ENCODE peak calls at places on chromosomes 16 and 17, in five cellular contexts. One of them, this sample, is unnamed.

GRCh38 chr17:56960596-56961538 is at the start of gene COIL:
- DNase-seq in heart right ventricle: peak; percentile 92
- DNase-seq in CD8-positive, alpha-beta T cell: peak; percentile 96
- DNase-seq in esophagus squamous epithelium: peak; percentile 52
- DNase-seq in colonic mucosa: peak; percentile 96
- DNase-seq in this sample: peak; percentile 96

GRCh38 chr17:27296427-27296979 is 2.6 kb downstream of the WSB1 start:
- DNase-seq in CD8-positive, alpha-beta T cell: no peak
- DNase-seq in heart right ventricle: no peak
- DNase-seq in colonic mucosa: no peak
- DNase-seq in esophagus squamous epithelium: no peak
- DNase-seq in this sample: peak; percentile 32

GRCh38 chr17:42832213-42832933 is 824 bp upstream of the PSME3 start:
- DNase-seq in heart right ventricle: no peak
- DNase-seq in CD8-positive, alpha-beta T cell: no peak
- DNase-seq in colonic mucosa: no peak
- DNase-seq in esophagus squamous epithelium: no peak
- DNase-seq in this sample: no peak

GRCh38 chr17:9566067-9566466 is 9.6 kb downstream of the STX8 start:
- DNase-seq in colonic mucosa: no peak
- DNase-seq in heart right ventricle: no peak
- DNase-seq in esophagus squamous epithelium: no peak
- DNase-seq in CD8-positive, alpha-beta T cell: no peak
- DNase-seq in this sample: no peak

GRCh38 chr16:12150600-12150999 is 174.1 kb downstream of the SNX29 start:
- DNase-seq in CD8-positive, alpha-beta T cell: no peak
- DNase-seq in esophagus squamous epithelium: no peak
- DNase-seq in heart right ventricle: no peak
- DNase-seq in colonic mucosa: no peak
- DNase-seq in this sample: no peak

GRCh38 chr16:29148867-29149272 is 164.0 kb downstream of the LAT start:
- DNase-seq in esophagus squamous epithelium: no peak
- DNase-seq in colonic mucosa: peak; percentile 46
- DNase-seq in CD8-positive, alpha-beta T cell: peak; percentile 91
- DNase-seq in heart right ventricle: peak; percentile 59
- DNase-seq in this sample: no peak

GRCh38 chr16:3952342-3953131 is 72.0 kb upstream of the CREBBP start:
- DNase-seq in CD8-positive, alpha-beta T cell: no peak
- DNase-seq in heart right ventricle: peak; percentile 82
- DNase-seq in esophagus squamous epithelium: no peak
- DNase-seq in colonic mucosa: peak; percentile 38
- DNase-seq in this sample: no peak

GRCh38 chr17:3982113-3982512 is 17.9 kb upstream of the ATP2A3 start:
- DNase-seq in CD8-positive, alpha-beta T cell: no peak
- DNase-seq in heart right ventricle: no peak
- DNase-seq in esophagus squamous epithelium: no peak
- DNase-seq in colonic mucosa: no peak
- DNase-seq in this sample: no peak

GRCh38 chr17:81295678-81296381 is 723 bp upstream of the SLC38A10 start:
- DNase-seq in heart right ventricle: no peak
- DNase-seq in esophagus squamous epithelium: no peak
- DNase-seq in colonic mucosa: peak; percentile 80
- DNase-seq in CD8-positive, alpha-beta T cell: peak; percentile 60
- DNase-seq in this sample: peak; percentile 77

GRCh38 chr17:63934391-63935112 is 2.4 kb upstream of the CD79B start:
- DNase-seq in colonic mucosa: no peak
- DNase-seq in heart right ventricle: no peak
- DNase-seq in esophagus squamous epithelium: no peak
- DNase-seq in CD8-positive, alpha-beta T cell: no peak
- DNase-seq in this sample: no peak

GRCh38 chr17:17935321-17936271 is 36.6 kb downstream of the TOM1L2 start:
- DNase-seq in esophagus squamous epithelium: no peak
- DNase-seq in CD8-positive, alpha-beta T cell: no peak
- DNase-seq in heart right ventricle: no peak
- DNase-seq in colonic mucosa: peak; percentile 72
- DNase-seq in this sample: no peak

GRCh38 chr17:78719630-78720298 is 62.3 kb downstream of the CYTH1 start:
- DNase-seq in heart right ventricle: no peak
- DNase-seq in esophagus squamous epithelium: no peak
- DNase-seq in colonic mucosa: no peak
- DNase-seq in CD8-positive, alpha-beta T cell: no peak
- DNase-seq in this sample: peak; percentile 2

GRCh38 chr17:15910791-15911190 is 34.1 kb upstream of the ADORA2B start:
- DNase-seq in CD8-positive, alpha-beta T cell: no peak
- DNase-seq in heart right ventricle: no peak
- DNase-seq in colonic mucosa: no peak
- DNase-seq in esophagus squamous epithelium: no peak
- DNase-seq in this sample: no peak

GRCh38 chr17:3917391-3917931 is 1.2 kb upstream of the P2RX1 start:
- DNase-seq in CD8-positive, alpha-beta T cell: no peak
- DNase-seq in colonic mucosa: peak; percentile 87
- DNase-seq in heart right ventricle: peak; percentile 82
- DNase-seq in esophagus squamous epithelium: no peak
- DNase-seq in this sample: no peak

GRCh38 chr16:77784441-77785356 is 3.7 kb upstream of the VAT1L start:
- DNase-seq in heart right ventricle: no peak
- DNase-seq in esophagus squamous epithelium: no peak
- DNase-seq in CD8-positive, alpha-beta T cell: no peak
- DNase-seq in colonic mucosa: no peak
- DNase-seq in this sample: no peak

GRCh38 chr17:73089918-73090317 is 2.6 kb downstream of the SLC39A11 start:
- DNase-seq in heart right ventricle: no peak
- DNase-seq in colonic mucosa: no peak
- DNase-seq in CD8-positive, alpha-beta T cell: no peak
- DNase-seq in esophagus squamous epithelium: no peak
- DNase-seq in this sample: no peak

GRCh38 chr16:71722801-71723536 is 1.5 kb downstream of the PHLPP2 start:
- DNase-seq in heart right ventricle: peak; percentile 67
- DNase-seq in esophagus squamous epithelium: no peak
- DNase-seq in CD8-positive, alpha-beta T cell: peak; percentile 63
- DNase-seq in colonic mucosa: peak; percentile 84
- DNase-seq in this sample: peak; percentile 61

GRCh38 chr17:74513987-74514631 is 17.2 kb downstream of the CD300LB start:
- DNase-seq in heart right ventricle: no peak
- DNase-seq in esophagus squamous epithelium: no peak
- DNase-seq in colonic mucosa: no peak
- DNase-seq in CD8-positive, alpha-beta T cell: peak; percentile 36
- DNase-seq in this sample: peak; percentile 65

GRCh38 chr17:7716901-7717755 is at the start of gene DNAH2:
- DNase-seq in heart right ventricle: peak; percentile 78
- DNase-seq in esophagus squamous epithelium: no peak
- DNase-seq in colonic mucosa: peak; percentile 69
- DNase-seq in CD8-positive, alpha-beta T cell: no peak
- DNase-seq in this sample: peak; percentile 50

GRCh38 chr16:70642633-70643032 is 3.7 kb upstream of the IL34 start:
- DNase-seq in CD8-positive, alpha-beta T cell: no peak
- DNase-seq in esophagus squamous epithelium: no peak
- DNase-seq in colonic mucosa: no peak
- DNase-seq in heart right ventricle: no peak
- DNase-seq in this sample: no peak

GRCh38 chr16:70647461-70648359 is 1.4 kb downstream of the IL34 start:
- DNase-seq in esophagus squamous epithelium: no peak
- DNase-seq in CD8-positive, alpha-beta T cell: no peak
- DNase-seq in heart right ventricle: no peak
- DNase-seq in colonic mucosa: no peak
- DNase-seq in this sample: no peak

GRCh38 chr16:70648606-70649005 is 2.2 kb downstream of the IL34 start:
- DNase-seq in colonic mucosa: no peak
- DNase-seq in CD8-positive, alpha-beta T cell: no peak
- DNase-seq in heart right ventricle: no peak
- DNase-seq in esophagus squamous epithelium: no peak
- DNase-seq in this sample: no peak

GRCh38 chr16:70646260-70647241 is at the start of gene IL34:
- DNase-seq in esophagus squamous epithelium: no peak
- DNase-seq in colonic mucosa: no peak
- DNase-seq in CD8-positive, alpha-beta T cell: no peak
- DNase-seq in heart right ventricle: no peak
- DNase-seq in this sample: no peak

DNA sequence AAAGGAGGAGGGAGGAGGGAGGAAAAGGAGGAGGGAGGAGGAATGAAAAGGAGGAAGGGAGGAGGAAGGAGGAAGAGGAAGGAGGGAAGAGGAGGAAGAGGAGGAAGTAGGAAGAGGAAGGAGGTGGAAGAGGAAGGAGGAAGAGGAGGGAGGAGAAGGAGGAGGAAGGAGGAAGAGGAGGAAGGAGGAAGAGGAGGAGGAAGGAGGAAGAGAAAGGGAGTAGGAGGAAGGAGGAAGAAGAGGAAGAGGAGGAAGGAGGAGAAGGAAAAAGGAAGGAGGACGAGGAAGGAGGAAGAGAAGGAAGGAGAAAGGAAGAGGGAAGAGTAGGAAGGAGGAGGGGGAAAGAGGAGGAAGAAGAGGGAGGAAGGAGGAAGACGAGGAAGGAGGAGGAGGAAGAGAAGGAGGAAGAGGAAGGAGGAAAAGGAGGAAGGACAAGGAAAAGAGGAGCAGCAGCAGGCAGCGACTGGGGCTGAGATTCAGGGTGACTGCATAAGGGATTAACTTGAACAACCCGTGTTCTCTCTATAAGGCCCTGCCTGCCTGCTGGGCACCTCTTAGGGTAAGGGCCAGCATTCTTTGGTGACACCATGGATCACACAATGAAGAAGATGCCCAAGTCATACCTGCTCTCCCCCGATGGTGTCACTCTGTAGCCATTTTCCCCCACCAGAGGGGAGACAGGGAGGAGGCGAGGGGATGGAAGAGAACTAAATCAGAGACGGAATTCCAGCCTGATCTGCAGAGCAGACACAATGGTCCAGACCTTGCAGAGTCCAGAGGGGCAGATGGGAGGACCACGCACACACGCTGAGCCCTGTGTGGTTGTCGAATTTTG is 1.4 kb upstream of the IL34 start:
- DNase-seq in esophagus squamous epithelium: no peak
- DNase-seq in heart right ventricle: no peak
- DNase-seq in colonic mucosa: no peak
- DNase-seq in CD8-positive, alpha-beta T cell: no peak
- DNase-seq in this sample: no peak
- TF ChIP-seq CTCF in esophagus squamous epithelium: no peak
- TF ChIP-seq CTCF in heart right ventricle: no peak
- TF ChIP-seq CTCF in colonic mucosa: no peak
- TF ChIP-seq CTCF in CD8-positive, alpha-beta T cell: no peak
- TF ChIP-seq CTCF in this sample: no peak

DNA sequence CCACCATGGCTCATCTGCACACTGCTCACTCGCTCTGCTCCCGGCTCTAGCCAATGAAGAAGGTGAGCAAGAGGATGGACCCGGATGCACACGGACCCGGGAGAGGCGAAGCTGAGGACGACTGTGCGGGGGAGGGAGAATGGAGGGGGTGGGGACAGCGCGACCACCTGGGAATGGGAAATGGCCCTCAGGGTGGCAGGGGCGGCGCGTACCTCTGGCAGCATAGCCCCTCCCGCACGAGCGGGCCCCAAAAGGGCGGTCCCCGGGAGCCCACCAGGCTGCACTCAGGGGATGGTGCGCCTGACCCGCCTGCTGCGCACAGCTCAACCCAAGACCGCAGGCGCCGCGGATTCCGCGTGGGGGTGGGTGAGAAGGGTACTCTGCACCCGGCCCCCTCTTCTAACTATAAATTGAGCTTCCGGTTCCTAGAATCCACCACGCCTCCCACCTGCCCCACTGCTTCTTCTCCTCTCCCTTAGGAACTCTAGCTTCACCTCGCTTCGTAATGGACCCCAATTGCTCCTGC is 6.1 kb downstream of the MT1H start:
- DNase-seq in esophagus squamous epithelium: no peak
- DNase-seq in colonic mucosa: no peak
- DNase-seq in heart right ventricle: no peak
- DNase-seq in CD8-positive, alpha-beta T cell: peak; percentile 62
- DNase-seq in this sample: no peak
- H3K4me3 ChIP-seq in esophagus squamous epithelium: peak overlapping the region; percentile 17
- H3K4me3 ChIP-seq in colonic mucosa: peak overlapping the region; percentile 29
- H3K4me3 ChIP-seq in heart right ventricle: peak overlapping the region; percentile 30
- H3K4me3 ChIP-seq in CD8-positive, alpha-beta T cell: peak overlapping the region; percentile 15
- H3K4me3 ChIP-seq in this sample: no peak overlapping the region

DNA sequence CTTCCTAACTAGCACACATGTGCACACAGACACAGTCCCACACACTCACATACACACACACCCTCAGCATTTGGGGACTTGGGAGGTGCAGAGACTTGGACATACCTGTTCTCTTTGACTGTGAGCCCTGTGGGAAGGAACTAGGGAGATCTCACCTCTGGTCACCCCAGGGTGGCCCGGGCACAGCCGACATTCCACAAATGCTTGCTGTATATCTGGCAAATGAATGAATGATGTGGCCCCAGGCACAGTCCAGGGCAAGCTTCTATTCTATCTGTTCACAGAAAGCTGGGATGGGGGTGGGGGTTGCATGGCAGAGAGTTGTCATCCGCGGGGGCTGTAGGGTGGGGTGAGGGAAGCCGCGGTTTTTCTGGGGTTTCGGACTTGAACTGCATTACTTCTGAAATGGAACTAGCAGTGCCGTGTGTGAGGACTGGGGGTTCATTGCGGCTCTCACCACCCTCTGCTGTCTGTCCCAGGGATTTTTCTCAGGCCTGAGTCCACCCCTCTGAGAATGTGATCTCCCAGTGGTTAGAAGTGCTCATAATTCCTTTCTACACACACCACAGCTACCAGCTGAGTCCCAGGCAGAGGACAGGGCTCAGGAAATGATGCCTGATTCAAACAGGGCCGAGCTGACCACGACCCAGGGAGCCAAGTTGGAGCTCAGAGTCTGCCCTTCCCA is 3.3 kb upstream of the RIPOR1 start:
- DNase-seq in colonic mucosa: no peak
- DNase-seq in heart right ventricle: no peak
- DNase-seq in CD8-positive, alpha-beta T cell: no peak
- DNase-seq in esophagus squamous epithelium: no peak
- DNase-seq in this sample: no peak
- TF ChIP-seq CTCF in colonic mucosa: no peak
- TF ChIP-seq CTCF in heart right ventricle: no peak
- TF ChIP-seq CTCF in CD8-positive, alpha-beta T cell: no peak
- TF ChIP-seq CTCF in esophagus squamous epithelium: no peak
- TF ChIP-seq CTCF in this sample: no peak

DNA sequence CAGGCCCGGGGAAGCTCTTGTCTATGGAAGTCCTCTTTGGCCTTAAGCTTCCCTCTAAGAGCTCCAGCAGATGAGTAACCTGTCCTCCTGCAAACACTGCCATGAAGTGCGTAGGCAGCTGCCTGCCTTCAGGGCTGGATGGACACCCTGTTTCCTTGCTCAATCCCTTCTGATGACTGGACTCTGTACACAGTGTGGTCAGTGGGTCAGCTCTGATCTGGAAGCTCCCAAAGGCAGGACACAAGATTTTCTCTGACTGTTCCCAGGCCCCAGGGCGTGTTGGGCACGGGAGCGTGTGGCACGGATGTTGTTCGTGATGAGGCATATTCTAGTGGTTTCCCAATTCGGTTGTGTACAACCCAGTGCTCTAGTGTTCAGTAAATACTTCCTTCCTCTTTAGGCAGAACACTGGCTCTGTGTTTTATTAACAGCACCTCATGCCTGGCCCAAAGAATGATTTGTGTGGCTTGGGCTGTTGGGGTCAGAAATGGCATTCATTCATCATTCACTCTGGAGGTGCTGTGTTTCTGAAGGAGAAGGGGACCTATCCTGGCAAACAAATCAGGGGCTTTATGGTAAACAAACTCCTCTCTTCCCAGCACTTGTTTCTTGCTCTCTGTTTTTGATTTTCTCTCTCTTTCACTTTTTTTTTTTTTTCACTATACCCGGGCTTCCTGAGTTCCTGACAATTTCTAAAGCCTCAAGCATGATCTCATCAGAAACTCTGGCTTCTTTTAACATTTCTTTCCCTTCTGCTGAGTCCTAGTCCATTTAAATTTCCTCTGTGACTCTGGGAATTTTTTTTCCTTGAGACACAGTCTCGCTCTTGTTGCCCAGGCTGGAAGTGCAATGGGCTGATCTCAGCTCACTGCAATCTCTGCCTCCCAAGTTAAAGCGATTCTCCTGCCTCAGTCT is 12.0 kb upstream of the RNF157 start:
- DNase-seq in CD8-positive, alpha-beta T cell: peak; percentile 74
- DNase-seq in colonic mucosa: no peak
- DNase-seq in esophagus squamous epithelium: no peak
- DNase-seq in heart right ventricle: no peak
- DNase-seq in this sample: peak; percentile 77
- H3K4me3 ChIP-seq in CD8-positive, alpha-beta T cell: peak overlapping the region; percentile 12
- H3K4me3 ChIP-seq in colonic mucosa: no peak overlapping the region
- H3K4me3 ChIP-seq in esophagus squamous epithelium: no peak overlapping the region
- H3K4me3 ChIP-seq in heart right ventricle: no peak overlapping the region
- H3K4me3 ChIP-seq in this sample: peak overlapping the region; percentile 47